ENCODE peak calls at places on chromosomes 4 and X, in nine cellular contexts. R, B, V, Y, W, X, E, S and I are unnamed samples.

GRCh38 chr4:123408471-123409084 is 12.0 kb downstream of the SPRY1 start:
- DNase-seq in R (no peak), B (no peak), V (no peak), Y (no peak), W (no peak), X (no peak), E (no peak), S (no peak), I (no peak)

GRCh38 chr4:158253350-158253980 is 43.2 kb downstream of the TMEM144 start:
- DNase-seq in R (peak; percentile 53), B (no peak), V (no peak), Y (peak; percentile 33), W (no peak), X (peak; percentile 56), E (peak; percentile 61), S (peak; percentile 47), I (peak; percentile 37)

GRCh38 chr4:101864660-101865059 is 74.1 kb downstream of the BANK1 start:
- DNase-seq in R (no peak), B (no peak), V (no peak), Y (no peak), W (no peak), X (no peak), E (no peak), S (no peak), I (no peak)

GRCh38 chr4:8905236-8905772 is 33.7 kb upstream of the HMX1 start:
- DNase-seq in R (no peak), B (no peak), V (peak; percentile 34), Y (no peak), W (no peak), X (no peak), E (no peak), S (no peak), I (no peak)

GRCh38 chr4:184732126-184732525 is 1.8 kb downstream of the CENPU start:
- DNase-seq in R (no peak), B (no peak), V (no peak), Y (no peak), W (no peak), X (peak; percentile 74), E (peak; percentile 23), S (no peak), I (no peak)

GRCh38 chr4:11138964-11139363 is 289.7 kb downstream of the HS3ST1 start:
- DNase-seq in R (no peak), B (no peak), V (no peak), Y (no peak), W (no peak), X (no peak), E (peak; percentile 8), S (no peak), I (no peak)

GRCh38 chrX:101659601-101660063 is at the start of gene ARMCX2:
- DNase-seq in R (peak; percentile 44), B (peak; percentile 30), V (peak; percentile 67), Y (peak; percentile 44), W (peak; percentile 31), X (no peak), E (peak; percentile 63), S (peak; percentile 54), I (peak; percentile 58)

GRCh38 chr4:73187325-73187724 is 71.3 kb downstream of the ANKRD17 start:
- DNase-seq in R (no peak), B (no peak), V (no peak), Y (no peak), W (no peak), X (no peak), E (no peak), S (no peak), I (no peak)

GRCh38 chrX:42739258-42739657 is 38.7 kb downstream of the PPP1R2C start:
- DNase-seq in R (no peak), B (no peak), V (no peak), Y (no peak), W (no peak), X (no peak), E (peak; percentile 19), S (no peak), I (no peak)

GRCh38 chr4:123259676-123260428 is 136.7 kb upstream of the SPRY1 start:
- DNase-seq in R (no peak), B (no peak), V (no peak), Y (no peak), W (no peak), X (no peak), E (no peak), S (no peak), I (no peak)

GRCh38 chr4:94274912-94275311 is 67.2 kb downstream of the SMARCAD1 start:
- DNase-seq in R (no peak), B (no peak), V (no peak), Y (no peak), W (no peak), X (no peak), E (no peak), S (no peak), I (no peak)

GRCh38 chr4:14196141-14196540 is 568.6 kb upstream of the BOD1L1 start:
- DNase-seq in R (peak; percentile 70), B (peak; percentile 33), V (peak; percentile 67), Y (no peak), W (no peak), X (peak; percentile 27), E (peak; percentile 14), S (peak; percentile 51), I (peak; percentile 23)

GRCh38 chr4:80989921-80990544 is 40.5 kb upstream of the BMP3 start:
- DNase-seq in R (peak; percentile 67), B (no peak), V (no peak), Y (no peak), W (no peak), X (peak; percentile 35), E (peak; percentile 72), S (peak; percentile 35), I (peak; percentile 40)

GRCh38 chr4:103244251-103244650 is 46.1 kb upstream of the CENPE start:
- DNase-seq in R (no peak), B (no peak), V (no peak), Y (no peak), W (no peak), X (no peak), E (no peak), S (no peak), I (no peak)

GRCh38 chr4:165994706-165995105 is 121.7 kb downstream of the TLL1 start:
- DNase-seq in R (no peak), B (no peak), V (no peak), Y (no peak), W (no peak), X (no peak), E (no peak), S (peak; percentile 10), I (no peak)

GRCh38 chrX:20019672-20020365 is 29.0 kb upstream of the BCLAF3 start:
- DNase-seq in R (no peak), B (no peak), V (no peak), Y (no peak), W (no peak), X (no peak), E (no peak), S (no peak), I (no peak)

GRCh38 chr4:99894998-99895397 is 771 bp upstream of the LAMTOR3 start:
- DNase-seq in R (no peak), B (no peak), V (no peak), Y (no peak), W (no peak), X (no peak), E (no peak), S (no peak), I (no peak)

GRCh38 chrX:150546711-150547153 is 21.7 kb upstream of the MTM1 start:
- DNase-seq in R (no peak), B (no peak), V (no peak), Y (no peak), W (no peak), X (no peak), E (no peak), S (no peak), I (no peak)

GRCh38 chrX:150543230-150544155 is 24.9 kb upstream of the MTM1 start:
- DNase-seq in R (no peak), B (no peak), V (no peak), Y (no peak), W (no peak), X (no peak), E (peak; percentile 62), S (no peak), I (no peak)

GRCh38 chrX:150544835-150545790 is 23.3 kb upstream of the MTM1 start:
- DNase-seq in R (no peak), B (no peak), V (no peak), Y (no peak), W (no peak), X (no peak), E (no peak), S (no peak), I (no peak)

GRCh38 chrX:150542846-150543229 is 25.6 kb upstream of the MTM1 start:
- DNase-seq in R (no peak), B (no peak), V (no peak), Y (no peak), W (no peak), X (no peak), E (no peak), S (no peak), I (no peak)

GRCh38 chrX:150544222-150544787 is 24.1 kb upstream of the MTM1 start:
- DNase-seq in R (no peak), B (no peak), V (no peak), Y (peak; percentile 24), W (no peak), X (peak; percentile 7), E (peak; percentile 29), S (no peak), I (no peak)
- TF ChIP-seq CTCF in R (no peak), B (no peak), V (no peak), Y (no peak), W (no peak), X (no peak), E (peak; percentile 11), S (no peak), I (no peak)

GRCh38 chr4:55398966-55399365 is 3.2 kb downstream of the TMEM165 start:
- DNase-seq in R (no peak), B (no peak), V (no peak), Y (no peak), W (no peak), X (no peak), E (no peak), S (no peak), I (no peak)
- TF ChIP-seq CTCF in R (no peak), B (no peak), V (no peak), Y (no peak), W (no peak), X (no peak), E (no peak), S (no peak), I (no peak)

GRCh38 chr4:170652571-170652970 is 562.8 kb upstream of the AADAT start:
- DNase-seq in R (no peak), B (no peak), V (no peak), Y (no peak), W (no peak), X (no peak), E (no peak), S (no peak), I (no peak)
- TF ChIP-seq CTCF in R (no peak), B (no peak), V (no peak), Y (no peak), W (no peak), X (no peak), E (no peak), S (no peak), I (no peak)

GRCh38 chrX:95351089-95351488 is 1333.6 kb upstream of the DIAPH2 start:
- DNase-seq in R (no peak), B (no peak), V (no peak), Y (no peak), W (no peak), X (no peak), E (no peak), S (no peak), I (no peak)

DNA sequence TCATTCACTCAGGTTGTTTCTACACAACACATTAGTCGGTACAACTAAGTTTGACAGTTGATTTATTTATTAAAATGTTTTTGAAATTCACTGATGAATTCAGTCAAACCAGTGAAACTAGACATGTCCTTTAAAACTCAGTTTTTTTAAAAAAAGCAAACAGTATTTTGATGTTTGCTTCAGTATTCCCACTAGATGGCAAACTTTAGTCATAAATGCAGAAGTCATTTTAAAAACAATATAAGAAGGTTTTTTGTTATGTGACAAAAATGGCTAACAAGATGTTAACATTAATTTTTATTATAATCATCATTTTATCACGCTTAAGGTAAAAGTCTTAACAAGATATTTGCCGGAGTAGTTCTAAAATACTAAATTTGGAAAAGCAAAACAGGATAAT is 1337.8 kb upstream of the DIAPH2 start:
- DNase-seq in R (peak; percentile 1), B (no peak), V (no peak), Y (no peak), W (no peak), X (no peak), E (no peak), S (no peak), I (no peak)
- TF ChIP-seq CTCF in R (no peak), B (peak; percentile 7), V (no peak), Y (no peak), W (no peak), X (no peak), E (no peak), S (no peak), I (peak; percentile 14)